ENCODE peak calls at places on chromosomes 7 and 10, in four cellular contexts. K is heart left ventricle, M is upper lobe of right lung, D is left ventricle myocardium inferior. P is an unnamed sample. For H3K9me3, the result is how much of the 10 kb centered on the place peaks cover.

GRCh38 chr10:11197266-11197712 is 179.6 kb downstream of the CELF2 start:
- DNase-seq in K (no peak), M (peak), D (peak), P (peak)

GRCh38 chr10:84599254-84599653 is 270.9 kb downstream of the CCSER2 start:
- DNase-seq in K (no peak), M (no peak), D (no peak), P (no peak)

GRCh38 chr7:81937091-81937490 is 167.2 kb upstream of the HGF start:
- DNase-seq in K (no peak), M (no peak), D (no peak), P (no peak)

GRCh38 chr10:31146496-31147219 is 115.0 kb upstream of the ZNF438 start:
- DNase-seq in K (peak), M (no peak), D (peak), P (peak)

GRCh38 chr10:74880041-74880440 is 53.6 kb downstream of the KAT6B start:
- DNase-seq in K (no peak), M (no peak), D (no peak), P (no peak)

GRCh38 chr7:20365486-20365885 is 34.8 kb downstream of the ITGB8 start:
- DNase-seq in K (no peak), M (no peak), D (no peak), P (no peak)

GRCh38 chr7:106640368-106641141 is 20.4 kb downstream of the CCDC71L start:
- DNase-seq in K (no peak), M (no peak), D (no peak), P (no peak)

GRCh38 chr10:132627736-132628512 is 90.3 kb downstream of the INPP5A start:
- DNase-seq in K (peak), M (peak), D (peak), P (peak)

GRCh38 chr10:77279207-77279606 is 358.4 kb downstream of the KCNMA1 start:
- DNase-seq in K (no peak), M (no peak), D (no peak), P (no peak)

GRCh38 chr7:8089036-8089780 is 120.6 kb downstream of the GLCCI1 start:
- DNase-seq in K (no peak), M (no peak), D (no peak), P (no peak)

GRCh38 chr10:17229717-17229966 is 1.6 kb downstream of the VIM start:
- DNase-seq in K (no peak), M (no peak), D (no peak), P (no peak)

GRCh38 chr10:95276367-95277200 is 14.2 kb downstream of the PDLIM1 start:
- DNase-seq in K (no peak), M (no peak), D (no peak), P (no peak)

GRCh38 chr10:95273393-95274312 is 17.1 kb downstream of the PDLIM1 start:
- DNase-seq in K (no peak), M (no peak), D (no peak), P (no peak)

GRCh38 chr10:95277614-95278013 is 13.2 kb downstream of the PDLIM1 start:
- DNase-seq in K (no peak), M (no peak), D (no peak), P (no peak)

GRCh38 chr10:95277201-95277570 is 13.6 kb downstream of the PDLIM1 start:
- DNase-seq in K (no peak), M (no peak), D (no peak), P (no peak)

GRCh38 chr10:95275726-95276366 is 15.0 kb downstream of the PDLIM1 start:
- DNase-seq in K (no peak), M (no peak), D (no peak), P (no peak)
- H3K27ac ChIP-seq in K (peak), M (peak), D (peak), P (peak)

DNA sequence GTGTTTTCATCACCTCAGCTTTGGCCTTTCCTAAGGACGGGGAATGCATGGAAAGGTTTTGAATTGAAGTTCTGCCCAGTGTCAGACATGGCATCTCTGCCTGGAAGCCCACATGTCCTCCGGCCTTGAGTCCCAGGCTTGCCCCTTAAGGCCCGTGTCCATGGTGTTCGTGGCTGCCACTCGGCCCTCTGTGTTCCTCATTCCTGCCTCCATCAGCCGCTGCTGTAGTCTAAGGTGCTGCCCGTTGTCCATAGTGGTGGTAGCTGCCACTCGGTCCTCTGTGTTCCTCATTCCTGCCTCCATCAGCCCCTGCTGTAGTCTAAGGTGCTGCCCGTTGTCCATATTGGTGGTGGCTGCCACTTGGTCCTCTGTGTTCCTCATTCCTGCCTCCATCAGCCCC is 180.7 kb upstream of the SHH start:
- DNase-seq in K (no peak), M (peak), D (no peak), P (no peak)
- H3K9me3 ChIP-seq in K (under half), M (under half), D (under half), P (under half)

GRCh38 chr10:58918887-58919286 is 257.6 kb upstream of the PHYHIPL start:
- DNase-seq in K (no peak), M (no peak), D (no peak), P (no peak)

GRCh38 chr10:58919927-58920654 is 256.4 kb upstream of the PHYHIPL start:
- DNase-seq in K (no peak), M (no peak), D (no peak), P (no peak)

GRCh38 chr10:58920655-58921003 is 255.8 kb upstream of the PHYHIPL start:
- DNase-seq in K (no peak), M (no peak), D (no peak), P (no peak)

GRCh38 chr10:58925381-58925780 is 251.1 kb upstream of the PHYHIPL start:
- DNase-seq in K (no peak), M (no peak), D (no peak), P (no peak)

GRCh38 chr10:58921366-58921947 is 255.0 kb upstream of the PHYHIPL start:
- DNase-seq in K (no peak), M (no peak), D (no peak), P (no peak)
- H3K27ac ChIP-seq in K (no peak), M (no peak), D (peak), P (peak)

DNA sequence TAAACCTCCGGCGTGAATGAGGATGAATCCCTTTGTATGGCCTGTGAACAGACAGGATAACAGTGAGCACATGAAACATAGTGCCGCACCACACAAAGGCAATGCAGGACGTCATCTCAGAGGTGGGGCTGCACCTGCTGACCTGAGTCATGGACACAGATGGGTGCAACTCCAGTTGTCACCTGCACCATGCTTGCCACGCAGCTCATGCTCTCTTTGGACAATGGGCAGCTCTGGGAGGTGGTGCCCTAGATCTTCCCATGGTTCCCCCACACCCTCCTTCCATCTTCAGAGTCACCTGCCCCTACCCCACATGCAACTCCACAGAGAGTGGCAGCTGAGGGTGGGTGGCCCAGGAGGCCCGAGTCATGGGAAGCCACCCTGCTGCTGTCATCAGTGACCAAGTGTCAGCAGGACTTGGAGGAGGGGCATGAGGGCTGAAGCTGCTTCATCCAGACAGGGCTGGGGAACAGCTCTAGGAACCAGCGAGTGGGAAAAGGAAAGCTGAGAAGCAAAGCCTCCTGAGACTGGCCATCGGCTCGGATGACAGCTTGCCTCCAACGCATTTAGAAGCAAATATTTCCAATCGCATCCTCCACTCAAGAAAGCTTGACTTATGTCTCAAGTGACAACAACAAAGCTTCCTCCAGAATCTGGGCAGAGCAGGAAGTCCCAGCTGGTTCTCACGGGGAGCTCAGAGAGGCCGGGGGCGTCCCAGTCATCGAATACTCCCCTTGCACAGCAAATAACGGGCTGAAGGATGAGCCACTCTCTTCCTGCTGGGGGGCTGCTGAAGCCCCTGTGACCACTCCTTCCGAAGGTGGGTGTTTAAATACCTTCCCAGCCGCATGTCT is 27.1 kb downstream of the VIPR2 start:
- DNase-seq in K (no peak), M (peak), D (no peak), P (no peak)
- H3K9me3 ChIP-seq in K (under half), M (under half), D (under half), P (under half)

GRCh38 chr10:23399701-23400144 is 39.2 kb upstream of the OTUD1 start:
- DNase-seq in K (no peak), M (no peak), D (peak), P (no peak)
- H3K27ac ChIP-seq in K (peak), M (peak), D (peak), P (peak)

GRCh38 chr7:136198168-136198567 is 221.0 kb upstream of the MTPN start:
- DNase-seq in K (no peak), M (no peak), D (no peak), P (no peak)
- H3K9me3 ChIP-seq in K (under half), M (under half), D (under half), P (under half)